ENCODE peak calls at places on chromosomes 4 and X, in seven cellular contexts. L is suprapubic skin; I is CD4-positive, alpha-beta T cell; Z is PC-3; O is ovary; N is effector memory CD4-positive, alpha-beta T cell; V is A549. K is an unnamed sample.

GRCh38 chr4:14749910-14750309 is 252.4 kb upstream of the CPEB2 start:
- DNase-seq in L (no peak), I (no peak), Z (peak; percentile 60), O (no peak), N (no peak), V (peak; percentile 44), K (no peak)

GRCh38 chr4:99404595-99405287 is 30.4 kb downstream of the ADH7 start:
- DNase-seq in L (no peak), I (no peak), Z (peak; percentile 86), O (no peak), N (no peak), V (no peak), K (no peak)

GRCh38 chrX:9141496-9141895 is 107.6 kb upstream of the FAM9B start:
- DNase-seq in L (no peak), I (no peak), Z (no peak), O (no peak), N (no peak), V (peak; percentile 52), K (no peak)

GRCh38 chrX:104697264-104697663 is 131.3 kb downstream of the IL1RAPL2 start:
- DNase-seq in L (no peak), I (no peak), Z (no peak), O (no peak), N (no peak), V (no peak), K (no peak)

GRCh38 chr4:14345356-14345775 is 656.9 kb upstream of the CPEB2 start:
- DNase-seq in L (no peak), I (no peak), Z (peak; percentile 41), O (no peak), N (no peak), V (no peak), K (no peak)

GRCh38 chrX:20623448-20623847 is 356.7 kb upstream of the RPS6KA3 start:
- DNase-seq in L (no peak), I (no peak), Z (peak; percentile 46), O (no peak), N (no peak), V (peak; percentile 51), K (no peak)

GRCh38 chr4:71860643-71861042 is 76.8 kb upstream of the GC start:
- DNase-seq in L (no peak), I (no peak), Z (peak; percentile 48), O (no peak), N (no peak), V (peak; percentile 12), K (no peak)

GRCh38 chrX:37984880-37985279 is 21.5 kb upstream of the SYTL5 start:
- DNase-seq in L (no peak), I (no peak), Z (no peak), O (no peak), N (no peak), V (no peak), K (no peak)

GRCh38 chr4:22500128-22500611 is 15.7 kb downstream of the ADGRA3 start:
- DNase-seq in L (no peak), I (no peak), Z (peak; percentile 88), O (no peak), N (no peak), V (no peak), K (no peak)

GRCh38 chr4:165476214-165477098 is 97.6 kb downstream of the CPE start:
- DNase-seq in L (no peak), I (no peak), Z (peak; percentile 75), O (no peak), N (no peak), V (peak; percentile 6), K (no peak)

GRCh38 chr4:158538911-158539310 is 17.2 kb downstream of the RXFP1 start:
- DNase-seq in L (no peak), I (no peak), Z (no peak), O (no peak), N (no peak), V (no peak), K (no peak)

GRCh38 chrX:13123247-13123856 is 78.9 kb upstream of the FAM9C start:
- DNase-seq in L (no peak), I (no peak), Z (peak; percentile 20), O (no peak), N (no peak), V (peak; percentile 33), K (no peak)

GRCh38 chr4:67052981-67053380 is 492.3 kb downstream of the CENPC start:
- DNase-seq in L (no peak), I (no peak), Z (no peak), O (no peak), N (no peak), V (no peak), K (no peak)

GRCh38 chrX:1578511-1579173 is 12.8 kb upstream of the AKAP17A start:
- DNase-seq in L (no peak), I (no peak), Z (no peak), O (no peak), N (no peak), V (no peak), K (no peak)

GRCh38 chrX:34987646-34988045 is 45.0 kb downstream of the FAM47B start:
- DNase-seq in L (no peak), I (no peak), Z (no peak), O (no peak), N (no peak), V (no peak), K (no peak)

GRCh38 chr4:38154681-38155588 is 194.7 kb downstream of the PTTG2 start:
- DNase-seq in L (peak; percentile 77), I (peak; percentile 27), Z (no peak), O (no peak), N (no peak), V (peak; percentile 80), K (no peak)

GRCh38 chr4:178275671-178276360 is 833.6 kb upstream of the AGA start:
- DNase-seq in L (no peak), I (no peak), Z (no peak), O (no peak), N (no peak), V (peak; percentile 6), K (no peak)

GRCh38 chr4:163694385-163694784 is 199.9 kb downstream of the TMA16 start:
- DNase-seq in L (no peak), I (no peak), Z (peak; percentile 77), O (no peak), N (no peak), V (no peak), K (no peak)

GRCh38 chr4:185734214-185734613 is 77.8 kb downstream of the SORBS2 start:
- DNase-seq in L (no peak), I (no peak), Z (no peak), O (no peak), N (no peak), V (no peak), K (no peak)
- H3K27ac ChIP-seq in L (no peak overlapping the region), I (no peak overlapping the region), Z (no peak overlapping the region), O (no peak overlapping the region), N (no peak overlapping the region), V (no peak overlapping the region), K (peak overlapping the region; percentile 64)

DNA sequence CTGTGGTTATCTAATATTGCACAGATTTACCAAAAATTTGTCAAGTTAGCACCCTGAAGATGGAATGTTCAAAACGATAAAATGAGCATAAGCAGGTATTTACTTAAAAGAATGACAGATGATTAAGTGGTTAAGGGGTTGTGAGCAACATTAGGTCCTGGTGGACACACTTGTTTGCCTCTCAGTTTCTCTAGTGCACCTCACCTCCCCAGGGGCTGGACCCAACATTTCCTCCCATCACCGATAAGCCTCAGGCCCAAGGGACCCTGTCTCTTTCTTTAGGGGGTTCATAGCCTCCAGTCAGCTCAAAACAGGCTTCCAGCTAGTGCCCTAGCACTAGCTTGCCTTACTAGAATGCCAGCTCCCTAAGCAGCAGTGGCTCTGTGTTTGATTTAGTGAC is 88.0 kb downstream of the ATP11C start:
- DNase-seq in L (no peak), I (no peak), Z (no peak), O (no peak), N (no peak), V (no peak), K (no peak)
- H3K27ac ChIP-seq in L (no peak overlapping the region), I (no peak overlapping the region), Z (no peak overlapping the region), O (no peak overlapping the region), N (no peak overlapping the region), V (no peak overlapping the region), K (no peak overlapping the region)

GRCh38 chrX:53282313-53282712 is 929 bp upstream of the IQSEC2 start:
- DNase-seq in L (no peak), I (no peak), Z (no peak), O (peak; percentile 52), N (no peak), V (no peak), K (no peak)
- H3K27ac ChIP-seq in L (no peak overlapping the region), I (no peak overlapping the region), Z (peak overlapping the region; percentile 95), O (peak overlapping the region; percentile 55), N (no peak overlapping the region), V (peak overlapping the region; percentile 94), K (no peak overlapping the region)

GRCh38 chr4:153479118-153479517 is 13.0 kb downstream of the TMEM131L start:
- DNase-seq in L (no peak), I (no peak), Z (no peak), O (no peak), N (no peak), V (no peak), K (no peak)
- H3K27ac ChIP-seq in L (no peak overlapping the region), I (peak overlapping the region; percentile 8), Z (no peak overlapping the region), O (no peak overlapping the region), N (no peak overlapping the region), V (no peak overlapping the region), K (peak overlapping the region; percentile 44)

GRCh38 chr4:119103263-119103662 is 32.4 kb upstream of the MYOZ2 start:
- DNase-seq in L (peak; percentile 73), I (no peak), Z (peak; percentile 87), O (no peak), N (no peak), V (peak; percentile 96), K (no peak)
- H3K27ac ChIP-seq in L (no peak overlapping the region), I (no peak overlapping the region), Z (peak overlapping the region; percentile 77), O (no peak overlapping the region), N (no peak overlapping the region), V (peak overlapping the region; percentile 99), K (peak overlapping the region; percentile 64)

GRCh38 chrX:46574941-46575381 is 1.4 kb downstream of the CHST7 start:
- DNase-seq in L (no peak), I (peak; percentile 38), Z (no peak), O (peak; percentile 54), N (peak; percentile 28), V (no peak), K (no peak)

GRCh38 chrX:46575991-46576392 is 2.4 kb downstream of the CHST7 start:
- DNase-seq in L (no peak), I (no peak), Z (peak; percentile 32), O (peak; percentile 44), N (no peak), V (no peak), K (no peak)

GRCh38 chrX:46577116-46578005 is 3.8 kb downstream of the CHST7 start:
- DNase-seq in L (no peak), I (no peak), Z (peak; percentile 59), O (no peak), N (no peak), V (no peak), K (no peak)

GRCh38 chrX:46575586-46575985 is 2.0 kb downstream of the CHST7 start:
- DNase-seq in L (no peak), I (no peak), Z (peak; percentile 26), O (no peak), N (no peak), V (no peak), K (no peak)

GRCh38 chrX:46576458-46576857 is 2.9 kb downstream of the CHST7 start:
- DNase-seq in L (no peak), I (no peak), Z (peak; percentile 53), O (no peak), N (no peak), V (no peak), K (no peak)
- H3K27ac ChIP-seq in L (no peak overlapping the region), I (no peak overlapping the region), Z (peak overlapping the region; percentile 85), O (no peak overlapping the region), N (peak overlapping the region; percentile 7), V (no peak overlapping the region), K (no peak overlapping the region)

GRCh38 chrX:155071694-155072215 is 447 bp downstream of the BRCC3 start:
- DNase-seq in L (peak; percentile 62), I (no peak), Z (no peak), O (no peak), N (no peak), V (no peak), K (peak; percentile 78)
- H3K27ac ChIP-seq in L (peak overlapping the region; percentile 87), I (peak overlapping the region; percentile 83), Z (peak overlapping the region; percentile 41), O (peak overlapping the region; percentile 69), N (peak overlapping the region; percentile 71), V (peak overlapping the region; percentile 83), K (peak overlapping the region; percentile 15)

K was measured in coronary artery.